ENCODE peak calls at places on chromosomes 6 and 20, in ten cellular contexts. J is caudate nucleus, Z is brain microvascular endothelial cell, S is OCI-LY7, M is fibroblast of the conjunctiva, G is midbrain, H is iris pigment epithelial cell, R is cardiac fibroblast, T is DMS153, A is fibroblast of lung. L is an unnamed sample.

GRCh38 chr6:151054304-151054703 is 185.5 kb upstream of the AKAP12 start:
- DNase-seq in J (no peak), Z (peak), S (no peak), M (no peak), G (no peak), H (peak), R (peak), T (no peak), A (peak), L (no peak)

GRCh38 chr6:157034433-157035230 is 257.5 kb downstream of the ARID1B start:
- DNase-seq in J (no peak), Z (no peak), S (peak), M (no peak), G (peak), H (peak), R (peak), T (no peak), A (peak), L (peak)

GRCh38 chr20:63028461-63028921 is 21.7 kb upstream of the BHLHE23 start:
- DNase-seq in J (no peak), Z (no peak), S (no peak), M (no peak), G (no peak), H (no peak), R (no peak), T (no peak), A (no peak), L (peak)

GRCh38 chr6:98039876-98040605 is 757.0 kb upstream of the MMS22L start:
- DNase-seq in J (no peak), Z (no peak), S (no peak), M (no peak), G (peak), H (peak), R (peak), T (no peak), A (peak), L (no peak)

GRCh38 chr6:51989789-51990188 is 97.6 kb downstream of the PKHD1 start:
- DNase-seq in J (no peak), Z (no peak), S (no peak), M (no peak), G (no peak), H (no peak), R (no peak), T (no peak), A (no peak), L (no peak)

GRCh38 chr20:8385247-8385646 is 253.2 kb downstream of the PLCB1 start:
- DNase-seq in J (peak), Z (peak), S (peak), M (no peak), G (peak), H (peak), R (peak), T (no peak), A (peak), L (no peak)

GRCh38 chr20:40741507-40742106 is 52.6 kb upstream of the MAFB start:
- DNase-seq in J (no peak), Z (peak), S (peak), M (no peak), G (peak), H (peak), R (peak), T (no peak), A (peak), L (no peak)

GRCh38 chr20:48802216-48802615 is 25.6 kb downstream of the PREX1 start:
- DNase-seq in J (no peak), Z (no peak), S (no peak), M (no peak), G (no peak), H (no peak), R (no peak), T (no peak), A (no peak), L (no peak)

GRCh38 chr6:72651967-72652956 is 30.4 kb downstream of the KCNQ5 start:
- DNase-seq in J (no peak), Z (no peak), S (no peak), M (no peak), G (no peak), H (no peak), R (no peak), T (no peak), A (no peak), L (no peak)

GRCh38 chr20:37954626-37955025 is 51.7 kb downstream of the VSTM2L start:
- DNase-seq in J (no peak), Z (no peak), S (no peak), M (no peak), G (no peak), H (no peak), R (no peak), T (no peak), A (no peak), L (no peak)

GRCh38 chr20:19928379-19929360 is 88.5 kb upstream of the NAA20 start:
- DNase-seq in J (no peak), Z (no peak), S (no peak), M (no peak), G (no peak), H (no peak), R (no peak), T (no peak), A (no peak), L (no peak)

GRCh38 chr6:2943564-2943955 is 27.8 kb downstream of the SERPINB6 start:
- DNase-seq in J (no peak), Z (no peak), S (no peak), M (no peak), G (no peak), H (no peak), R (no peak), T (no peak), A (no peak), L (no peak)

GRCh38 chr6:33248643-33248931 is 23.1 kb downstream of the VPS52 start:
- DNase-seq in J (no peak), Z (no peak), S (no peak), M (no peak), G (no peak), H (peak), R (peak), T (no peak), A (peak), L (peak)

GRCh38 chr20:34468956-34469355 is 47.3 kb upstream of the DYNLRB1 start:
- DNase-seq in J (no peak), Z (no peak), S (no peak), M (no peak), G (no peak), H (no peak), R (no peak), T (no peak), A (no peak), L (no peak)

GRCh38 chr6:6612308-6612707 is 23.8 kb downstream of the LY86 start:
- DNase-seq in J (no peak), Z (no peak), S (no peak), M (no peak), G (no peak), H (no peak), R (no peak), T (no peak), A (no peak), L (no peak)

GRCh38 chr6:105428342-105428957 is 25.6 kb upstream of the PREP start:
- DNase-seq in J (no peak), Z (peak), S (no peak), M (no peak), G (no peak), H (peak), R (peak), T (no peak), A (peak), L (no peak)

GRCh38 chr6:1322206-1322605 is 10.3 kb downstream of the FOXQ1 start:
- DNase-seq in J (no peak), Z (no peak), S (no peak), M (no peak), G (no peak), H (no peak), R (no peak), T (no peak), A (no peak), L (no peak)

GRCh38 chr6:131911951-131912350 is 39.2 kb downstream of the CCN2 start:
- DNase-seq in J (no peak), Z (no peak), S (no peak), M (no peak), G (no peak), H (peak), R (no peak), T (no peak), A (peak), L (no peak)

GRCh38 chr6:1851681-1852456 is 242.2 kb downstream of the FOXC1 start:
- DNase-seq in J (no peak), Z (no peak), S (peak), M (no peak), G (no peak), H (no peak), R (no peak), T (no peak), A (no peak), L (peak)

GRCh38 chr6:167493961-167494697 is 169.2 kb downstream of the TTLL2 start:
- DNase-seq in J (peak), Z (no peak), S (no peak), M (no peak), G (no peak), H (no peak), R (peak), T (no peak), A (no peak), L (no peak)